ENCODE peak calls at places on chromosome 15, in four cellular contexts. K is H7, G is PC-9, B is mesendoderm. D is an unnamed sample.

GRCh38 chr15:58274885-58275284 is 136.7 kb downstream of the AQP9 start:
- DNase-seq in K (no peak), G (no peak), B (no peak), D (no peak)

GRCh38 chr15:78909791-78910228 is 35.0 kb downstream of the CTSH start:
- DNase-seq in K (peak; percentile 80), G (no peak), B (peak; percentile 76), D (no peak)

GRCh38 chr15:64930778-64931240 is 19.1 kb downstream of the ANKDD1A start:
- DNase-seq in K (no peak), G (no peak), B (no peak), D (no peak)

GRCh38 chr15:65083262-65083701 is 6.7 kb downstream of the KBTBD13 start:
- DNase-seq in K (peak; percentile 77), G (no peak), B (peak; percentile 87), D (no peak)

GRCh38 chr15:79872358-79873017 is 24.3 kb downstream of the MTHFS start:
- DNase-seq in K (no peak), G (no peak), B (peak; percentile 74), D (peak; percentile 78)

GRCh38 chr15:75149911-75150709 is 51.6 kb upstream of the C15orf39 start:
- DNase-seq in K (no peak), G (peak; percentile 79), B (no peak), D (no peak)

GRCh38 chr15:99578809-99579208 is 13.0 kb downstream of the MEF2A start:
- DNase-seq in K (peak; percentile 33), G (no peak), B (peak; percentile 38), D (no peak)

GRCh38 chr15:48394172-48394571 is 62.9 kb downstream of the DUT start:
- DNase-seq in K (no peak), G (no peak), B (no peak), D (no peak)

GRCh38 chr15:58453931-58454793 is 22.4 kb downstream of the LIPC start:
- DNase-seq in K (no peak), G (no peak), B (no peak), D (no peak)

GRCh38 chr15:43516185-43516584 is 1.2 kb upstream of the MAP1A start:
- DNase-seq in K (no peak), G (no peak), B (peak; percentile 16), D (no peak)

GRCh38 chr15:72516734-72517133 is 42.6 kb downstream of the ARIH1 start:
- DNase-seq in K (no peak), G (no peak), B (no peak), D (no peak)

GRCh38 chr15:72116680-72117447 is 1.1 kb downstream of the MYO9A start:
- DNase-seq in K (no peak), G (peak; percentile 40), B (peak; percentile 56), D (no peak)

GRCh38 chr15:74901612-74902063 is 5.0 kb downstream of the FAM219B start:
- DNase-seq in K (peak; percentile 90), G (peak; percentile 85), B (peak; percentile 49), D (no peak)

GRCh38 chr15:78933187-78934062 is 11.4 kb downstream of the CTSH start:
- DNase-seq in K (no peak), G (no peak), B (no peak), D (no peak)

GRCh38 chr15:78714890-78715289 is 73.9 kb upstream of the CHRNB4 start:
- DNase-seq in K (no peak), G (peak; percentile 40), B (no peak), D (no peak)

GRCh38 chr15:89482139-89482538 is 14.2 kb downstream of the RHCG start:
- DNase-seq in K (no peak), G (no peak), B (no peak), D (no peak)

GRCh38 chr15:48984021-48984420 is 20.3 kb upstream of the SHC4 start:
- DNase-seq in K (no peak), G (peak; percentile 45), B (no peak), D (no peak)

GRCh38 chr15:32842081-32842480 is 124.3 kb downstream of the GREM1 start:
- DNase-seq in K (no peak), G (no peak), B (no peak), D (no peak)

GRCh38 chr15:81003023-81003350 is 2.3 kb downstream of the TLNRD1 start:
- DNase-seq in K (no peak), G (no peak), B (no peak), D (no peak)

GRCh38 chr15:70530906-70531305 is 232.5 kb downstream of the UACA start:
- DNase-seq in K (no peak), G (no peak), B (no peak), D (no peak)

GRCh38 chr15:89089316-89090230 is 1.3 kb downstream of the ABHD2 start:
- DNase-seq in K (no peak), G (no peak), B (no peak), D (no peak)

GRCh38 chr15:48802867-48803266 is 8.0 kb downstream of the CEP152 start:
- DNase-seq in K (no peak), G (no peak), B (peak; percentile 43), D (peak; percentile 98)

GRCh38 chr15:68384451-68385239 is 47.3 kb downstream of the ITGA11 start:
- DNase-seq in K (no peak), G (no peak), B (no peak), D (peak; percentile 65)

GRCh38 chr15:42048080-42048820 is 27.4 kb upstream of the PLA2G4E start:
- DNase-seq in K (no peak), G (no peak), B (no peak), D (no peak)

GRCh38 chr15:71115567-71116351 is 488 bp downstream of the THSD4 start:
- DNase-seq in K (peak; percentile 88), G (peak; percentile 54), B (peak; percentile 64), D (no peak)

GRCh38 chr15:100279849-100280248 is 61.9 kb downstream of the ADAMTS17 start:
- DNase-seq in K (no peak), G (no peak), B (no peak), D (no peak)

GRCh38 chr15:24764375-24765171 is 89.0 kb downstream of the NPAP1 start:
- DNase-seq in K (no peak), G (no peak), B (peak; percentile 56), D (no peak)

GRCh38 chr15:39935241-39935640 is 1.3 kb downstream of the EIF2AK4 start:
- DNase-seq in K (no peak), G (no peak), B (no peak), D (no peak)
- H3K4me3 ChIP-seq in K (no peak overlapping the region), G (peak overlapping the region; percentile 93), B (no peak overlapping the region), D (peak overlapping the region; percentile 73)

GRCh38 chr15:63752979-63753378 is 80.8 kb downstream of the HERC1 start:
- DNase-seq in K (no peak), G (no peak), B (no peak), D (no peak)
- H3K36me3 ChIP-seq in K (no peaks in the 10 kb centered on the region), G (no peaks in the 10 kb centered on the region), B (no peaks in the 10 kb centered on the region), D (no peaks in the 10 kb centered on the region)

GRCh38 chr15:95733931-95734330 is 596.6 kb upstream of the NR2F2 start:
- DNase-seq in K (no peak), G (no peak), B (no peak), D (no peak)
- H3K4me3 ChIP-seq in K (no peak overlapping the region), G (no peak overlapping the region), B (no peak overlapping the region), D (no peak overlapping the region)

GRCh38 chr15:84689858-84690257 is 26.1 kb downstream of the SEC11A start:
- DNase-seq in K (no peak), G (no peak), B (no peak), D (no peak)
- H3K36me3 ChIP-seq in K (peaks cover 5% of the 10 kb centered on the region), G (peaks cover 35% of the 10 kb centered on the region), B (no peaks in the 10 kb centered on the region), D (no peaks in the 10 kb centered on the region)

GRCh38 chr15:77696006-77696631 is 63.4 kb upstream of the LINGO1 start:
- DNase-seq in K (no peak), G (no peak), B (no peak), D (no peak)
- H3K4me3 ChIP-seq in K (no peak overlapping the region), G (no peak overlapping the region), B (no peak overlapping the region), D (no peak overlapping the region)

GRCh38 chr15:67109141-67110034 is 44.0 kb downstream of the SMAD3 start:
- DNase-seq in K (peak; percentile 53), G (no peak), B (peak; percentile 65), D (peak; percentile 98)
- H3K36me3 ChIP-seq in K (no peaks in the 10 kb centered on the region), G (peaks cover 36% of the 10 kb centered on the region), B (no peaks in the 10 kb centered on the region), D (no peaks in the 10 kb centered on the region)

GRCh38 chr15:60889506-60889905 is 339.6 kb downstream of the RORA start:
- DNase-seq in K (no peak), G (no peak), B (no peak), D (no peak)

GRCh38 chr15:60886680-60887079 is 342.4 kb downstream of the RORA start:
- DNase-seq in K (no peak), G (no peak), B (no peak), D (no peak)

GRCh38 chr15:60889006-60889405 is 340.1 kb downstream of the RORA start:
- DNase-seq in K (no peak), G (no peak), B (no peak), D (no peak)

GRCh38 chr15:60883691-60884319 is 345.3 kb downstream of the RORA start:
- DNase-seq in K (no peak), G (no peak), B (no peak), D (no peak)
- H3K4me3 ChIP-seq in K (no peak overlapping the region), G (no peak overlapping the region), B (no peak overlapping the region), D (no peak overlapping the region)

DNA sequence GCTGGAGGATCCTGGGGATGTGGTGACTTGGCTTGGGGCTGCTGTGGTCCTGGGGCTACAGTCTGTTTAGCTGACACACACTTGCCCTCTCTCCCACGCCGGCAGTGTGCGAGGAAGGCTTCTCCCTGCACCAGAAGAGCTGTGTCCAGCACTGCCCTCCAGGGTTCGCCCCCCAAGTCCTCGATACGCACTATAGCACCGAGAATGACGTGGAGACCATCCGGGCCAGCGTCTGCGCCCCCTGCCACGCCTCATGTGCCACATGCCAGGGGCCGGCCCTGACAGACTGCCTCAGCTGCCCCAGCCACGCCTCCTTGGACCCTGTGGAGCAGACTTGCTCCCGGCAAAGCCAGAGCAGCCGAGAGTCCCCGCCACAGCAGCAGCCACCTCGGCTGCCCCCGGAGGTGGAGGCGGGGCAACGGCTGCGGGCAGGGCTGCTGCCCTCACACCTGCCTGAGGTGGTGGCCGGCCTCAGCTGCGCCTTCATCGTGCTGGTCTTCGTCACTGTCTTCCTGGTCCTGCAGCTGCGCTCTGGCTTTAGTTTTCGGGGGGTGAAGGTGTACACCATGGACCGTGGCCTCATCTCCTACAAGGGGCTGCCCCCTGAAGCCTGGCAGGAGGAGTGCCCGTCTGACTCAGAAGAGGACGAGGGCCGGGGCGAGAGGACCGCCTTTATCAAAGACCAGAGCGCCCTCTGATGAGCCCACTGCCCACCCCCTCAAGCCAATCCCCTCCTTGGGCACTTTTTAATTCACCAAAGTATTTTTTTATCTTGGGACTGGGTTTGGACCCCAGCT is 2.9 kb upstream of the FES start:
- DNase-seq in K (peak; percentile 68), G (no peak), B (no peak), D (no peak)
- H3K36me3 ChIP-seq in K (peaks cover 16% of the 10 kb centered on the region), G (peaks cover 9% of the 10 kb centered on the region), B (peaks cover 10% of the 10 kb centered on the region), D (peaks cover 4% of the 10 kb centered on the region)

DNA sequence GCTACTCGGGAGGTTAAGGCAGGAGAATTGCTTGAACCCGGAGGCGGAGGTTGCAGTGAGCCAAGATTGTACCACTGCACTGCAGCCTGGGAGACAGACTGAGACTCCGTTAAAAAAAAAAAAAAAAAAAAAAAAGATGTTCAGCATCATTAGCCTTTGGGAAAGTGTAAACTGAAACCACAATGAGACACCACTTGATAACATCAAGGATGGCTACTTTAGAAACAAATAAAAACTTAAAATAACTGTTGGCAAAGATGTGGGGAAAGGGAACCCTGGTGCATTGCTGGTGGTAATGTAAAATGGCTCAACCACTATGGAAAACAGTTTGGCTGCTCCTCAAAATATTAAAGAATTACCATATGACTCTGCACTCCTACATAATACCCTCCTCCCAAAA is 1.9 kb downstream of the LEO1 start:
- DNase-seq in K (no peak), G (peak; percentile 42), B (no peak), D (no peak)
- H3K4me3 ChIP-seq in K (no peak overlapping the region), G (no peak overlapping the region), B (no peak overlapping the region), D (no peak overlapping the region)